ENCODE peak calls at places on chromosomes 1 and 21, in four cellular contexts. Q is GM23248, M is neural progenitor cell, G is fibroblast of lung. R is an unnamed sample.

GRCh38 chr1:202976633-202977032 is 9.6 kb upstream of the CYB5R1 start:
- DNase-seq in Q (no peak), M (no peak), G (no peak), R (no peak)

GRCh38 chr1:84245566-84245965 is 55.9 kb upstream of the SAMD13 start:
- DNase-seq in Q (no peak), M (no peak), G (no peak), R (no peak)

GRCh38 chr1:87682565-87682964 is 353.9 kb downstream of the LMO4 start:
- DNase-seq in Q (no peak), M (peak), G (no peak), R (no peak)

GRCh38 chr1:99645199-99645598 is 714 bp upstream of the PALMD start:
- DNase-seq in Q (peak), M (no peak), G (peak), R (no peak)

GRCh38 chr21:33198346-33199135 is 31.2 kb upstream of the IFNAR2 start:
- DNase-seq in Q (peak), M (no peak), G (peak), R (no peak)

GRCh38 chr1:119373465-119373864 is 4.9 kb downstream of the HAO2 start:
- DNase-seq in Q (peak), M (no peak), G (peak), R (no peak)

GRCh38 chr1:65762081-65762862 is 30.4 kb upstream of the PDE4B start:
- DNase-seq in Q (peak), M (no peak), G (no peak), R (no peak)

GRCh38 chr1:31755197-31755611 is 8.9 kb downstream of the ADGRB2 start:
- DNase-seq in Q (peak), M (no peak), G (no peak), R (no peak)

GRCh38 chr1:111227875-111228747 is 598 bp downstream of the CHI3L2 start:
- DNase-seq in Q (peak), M (no peak), G (peak), R (no peak)

GRCh38 chr1:210294991-210295773 is 33.5 kb upstream of the HHAT start:
- DNase-seq in Q (peak), M (peak), G (peak), R (no peak)

GRCh38 chr1:941588-942383 is 17.3 kb downstream of the NOC2L start:
- DNase-seq in Q (peak), M (peak), G (peak), R (no peak)

GRCh38 chr1:22753396-22754083 is 42.9 kb downstream of the EPHB2 start:
- DNase-seq in Q (peak), M (no peak), G (peak), R (no peak)

GRCh38 chr1:31785020-31785946 is 21.1 kb upstream of the ADGRB2 start:
- DNase-seq in Q (no peak), M (no peak), G (no peak), R (no peak)

GRCh38 chr1:68624233-68624632 is 127.4 kb upstream of the DEPDC1 start:
- DNase-seq in Q (peak), M (peak), G (peak), R (no peak)

GRCh38 chr1:180908084-180908765 is 4.5 kb upstream of the KIAA1614 start:
- DNase-seq in Q (no peak), M (no peak), G (no peak), R (no peak)

GRCh38 chr1:20552728-20553571 is 577 bp downstream of the FAM43B start:
- DNase-seq in Q (peak), M (peak), G (peak), R (no peak)
- TF ChIP-seq EZH2 in Q (peak), M (peak), G (peak), R (peak)

GRCh38 chr1:32892368-32893197 is 6.3 kb downstream of the HPCA start:
- DNase-seq in Q (peak), M (peak), G (peak), R (no peak)
- H3K9ac ChIP-seq in Q (no peak), M (no peak), G (no peak), R (peak)

GRCh38 chr1:47448462-47449233 is 10.8 kb downstream of the FOXD2 start:
- DNase-seq in Q (no peak), M (no peak), G (no peak), R (no peak)
- TF ChIP-seq EZH2 in Q (no peak), M (no peak), G (no peak), R (no peak)

GRCh38 chr1:23899070-23899469 is 14.1 kb downstream of the CNR2 start:
- DNase-seq in Q (no peak), M (no peak), G (no peak), R (no peak)

GRCh38 chr1:23903754-23904153 is 9.4 kb downstream of the CNR2 start:
- DNase-seq in Q (no peak), M (no peak), G (no peak), R (no peak)

GRCh38 chr1:23904748-23905357 is 8.3 kb downstream of the CNR2 start:
- DNase-seq in Q (no peak), M (no peak), G (no peak), R (no peak)

GRCh38 chr1:23905461-23906025 is 7.6 kb downstream of the CNR2 start:
- DNase-seq in Q (no peak), M (no peak), G (no peak), R (no peak)

DNA sequence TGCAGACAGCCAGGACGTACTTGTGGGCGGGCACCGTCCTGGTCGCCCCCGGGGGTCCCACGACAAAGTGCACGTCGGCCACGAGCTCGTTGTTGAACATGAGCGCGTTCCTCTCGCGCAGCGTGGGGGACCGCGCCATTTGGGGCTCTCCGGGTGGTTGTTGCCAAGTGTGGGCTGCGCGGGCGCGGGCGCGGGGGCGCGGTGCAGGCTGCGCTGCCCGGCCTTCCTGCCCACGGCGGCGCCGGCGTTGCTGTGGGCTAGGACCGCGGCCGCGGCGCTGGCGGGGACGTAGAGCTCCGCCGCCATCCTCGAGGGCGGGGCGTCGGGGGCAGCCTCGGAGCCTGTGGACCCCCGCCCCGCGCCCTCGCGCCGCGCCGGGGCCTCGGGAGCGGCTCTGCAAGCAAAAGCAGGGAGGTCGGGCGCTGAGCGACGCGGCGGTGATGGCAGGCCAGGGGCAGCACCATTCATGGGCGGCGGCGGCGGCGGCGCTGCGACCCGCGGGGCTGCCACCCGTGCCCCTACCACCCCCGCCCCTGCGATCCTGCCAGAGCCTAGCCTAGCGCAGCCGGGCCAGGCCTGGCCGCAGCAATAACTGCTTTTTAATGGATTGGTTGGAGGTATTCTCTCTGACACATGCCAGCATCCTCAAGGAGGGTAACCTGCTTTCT is 10.4 kb downstream of the CNR2 start:
- DNase-seq in Q (peak), M (peak), G (no peak), R (no peak)
- H3K9ac ChIP-seq in Q (peak), M (no peak), G (no peak), R (no peak)

DNA sequence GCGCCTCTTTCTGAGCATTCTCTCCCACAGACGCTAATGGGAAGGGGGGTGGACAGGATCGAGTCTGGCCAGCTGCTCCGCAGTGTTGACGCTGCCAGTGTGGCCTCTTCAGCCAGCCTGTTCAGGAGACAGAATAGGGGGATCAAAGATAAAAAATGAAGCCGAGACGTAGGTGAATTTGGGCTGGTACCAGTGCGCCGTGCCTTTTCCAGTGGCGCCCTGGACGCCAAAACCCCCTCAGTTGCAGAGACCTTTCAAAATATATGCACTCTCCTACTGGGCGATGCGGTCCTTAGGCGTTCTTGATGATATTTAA is 1.1 kb downstream of the TTC3 start:
- DNase-seq in Q (peak), M (peak), G (no peak), R (no peak)
- TF ChIP-seq EZH2 in Q (no peak), M (no peak), G (no peak), R (no peak)

GRCh38 chr1:185735667-185736105 is 1.5 kb downstream of the HMCN1 start:
- DNase-seq in Q (peak), M (no peak), G (no peak), R (no peak)

GRCh38 chr1:185745165-185745564 is 11.0 kb downstream of the HMCN1 start:
- DNase-seq in Q (no peak), M (no peak), G (no peak), R (no peak)

GRCh38 chr1:185742403-185742802 is 8.2 kb downstream of the HMCN1 start:
- DNase-seq in Q (no peak), M (no peak), G (no peak), R (no peak)

GRCh38 chr1:185739967-185740366 is 5.8 kb downstream of the HMCN1 start:
- DNase-seq in Q (peak), M (no peak), G (no peak), R (no peak)

DNA sequence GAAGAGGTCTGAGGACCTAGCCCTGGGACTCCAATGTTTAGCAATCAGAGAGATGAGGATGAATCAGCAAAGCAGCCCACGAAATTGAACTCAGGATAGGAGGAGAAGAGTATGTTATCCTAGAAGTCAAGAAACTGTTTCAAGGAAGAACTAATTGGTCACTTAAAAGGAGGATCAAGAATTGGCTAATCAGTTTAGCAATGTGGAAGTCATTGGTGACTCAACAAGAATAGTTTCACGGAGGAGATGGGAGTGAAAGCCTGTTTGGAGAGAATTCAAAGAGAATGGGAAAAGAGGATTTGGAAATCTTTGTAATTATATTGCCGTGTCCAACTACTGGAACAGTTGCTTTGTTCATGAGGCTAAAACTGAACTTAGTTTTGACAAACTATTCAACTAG is 7.4 kb downstream of the HMCN1 start:
- DNase-seq in Q (peak), M (no peak), G (no peak), R (no peak)
- H3K9ac ChIP-seq in Q (no peak), M (no peak), G (no peak), R (no peak)

DNA sequence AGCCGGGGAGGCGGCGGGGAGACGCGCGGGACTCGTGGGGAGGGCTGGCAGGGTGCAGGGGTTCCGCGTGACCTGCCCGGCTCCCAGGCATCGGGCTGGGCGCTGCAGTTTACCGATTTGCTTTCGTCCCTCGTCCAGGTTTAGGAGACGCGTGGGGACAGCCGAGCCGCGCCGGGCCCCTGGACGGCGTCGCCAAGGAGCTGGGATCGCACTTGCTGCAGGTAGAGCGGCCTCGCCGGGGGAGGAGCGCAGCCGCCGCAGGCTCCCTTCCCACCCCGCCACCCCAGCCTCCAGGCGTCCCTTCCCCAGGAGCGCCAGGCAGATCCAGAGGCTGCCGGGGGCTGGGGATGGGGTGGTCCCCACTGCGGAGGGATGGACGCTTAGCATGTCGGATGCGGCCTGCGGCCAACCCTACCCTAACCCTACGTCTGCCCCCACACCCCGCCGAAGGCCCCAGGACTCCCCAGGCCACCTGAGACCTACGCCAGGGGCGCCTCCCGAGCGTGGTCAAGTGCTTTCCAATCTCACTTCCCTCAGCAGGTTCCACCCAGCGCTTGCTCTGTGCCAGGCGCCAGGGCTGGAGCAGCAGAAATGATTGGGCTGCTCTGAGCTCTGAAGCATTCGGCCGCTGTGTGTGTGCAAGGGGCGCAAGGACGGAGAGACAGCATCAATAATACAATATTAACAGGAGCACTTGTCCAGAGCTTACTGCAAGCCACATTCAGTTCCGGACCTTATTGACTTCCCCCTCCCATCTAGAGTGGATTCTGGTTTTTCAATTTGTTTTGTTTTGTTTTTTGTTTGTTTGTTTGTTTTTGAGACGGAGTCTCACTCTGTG is 10.3 kb downstream of the SIM2 start:
- DNase-seq in Q (no peak), M (peak), G (no peak), R (no peak)
- TF ChIP-seq EZH2 in Q (no peak), M (peak), G (peak), R (no peak)